ENCODE peak calls at places on chromosomes 5 and 9, in four cellular contexts. Y is adrenal gland, M is upper lobe of right lung, X is neural progenitor cell. H is an unnamed sample. For H3K9me3, the result is how much of the 10 kb centered on the place peaks cover.

GRCh38 chr9:121023064-121023463 is 27.0 kb downstream of the C5 start:
- DNase-seq in Y (no peak), M (no peak), X (no peak), H (no peak)

GRCh38 chr9:14189578-14189977 is 124.4 kb downstream of the NFIB start:
- DNase-seq in Y (no peak), M (no peak), X (no peak), H (no peak)

GRCh38 chr5:6825678-6826244 is 112.5 kb downstream of the TENT4A start:
- DNase-seq in Y (no peak), M (no peak), X (no peak), H (no peak)

GRCh38 chr9:127540664-127541041 is 71.4 kb upstream of the STXBP1 start:
- DNase-seq in Y (no peak), M (peak), X (peak), H (peak)

GRCh38 chr5:80569086-80569960 is 757 bp downstream of the ANKRD34B start:
- DNase-seq in Y (no peak), M (no peak), X (peak), H (no peak)

GRCh38 chr9:112836394-112836793 is 54.3 kb downstream of the SLC46A2 start:
- DNase-seq in Y (no peak), M (no peak), X (no peak), H (no peak)

GRCh38 chr5:140169410-140169809 is 5.6 kb upstream of the CYSTM1 start:
- DNase-seq in Y (peak), M (no peak), X (no peak), H (no peak)

GRCh38 chr5:126600631-126601511 is at the start of gene PHAX:
- DNase-seq in Y (peak), M (peak), X (peak), H (peak)

GRCh38 chr5:163565931-163566608 is 60.7 kb downstream of the MAT2B start:
- DNase-seq in Y (no peak), M (peak), X (peak), H (peak)

GRCh38 chr5:54825005-54825404 is 160.4 kb downstream of the ESM1 start:
- DNase-seq in Y (no peak), M (no peak), X (no peak), H (no peak)

GRCh38 chr5:74582853-74583252 is 57.7 kb downstream of the ENC1 start:
- DNase-seq in Y (no peak), M (no peak), X (no peak), H (no peak)

GRCh38 chr5:174727794-174728662 is 3.6 kb downstream of the MSX2 start:
- DNase-seq in Y (no peak), M (no peak), X (no peak), H (no peak)

GRCh38 chr5:143985832-143986485 is 174.0 kb downstream of the HMHB1 start:
- DNase-seq in Y (no peak), M (no peak), X (no peak), H (no peak)

GRCh38 chr5:10708189-10708944 is 52.7 kb downstream of the DAP start:
- DNase-seq in Y (no peak), M (no peak), X (no peak), H (no peak)

GRCh38 chr5:68171101-68171558 is 44.4 kb upstream of the PIK3R1 start:
- DNase-seq in Y (peak), M (no peak), X (peak), H (peak)

GRCh38 chr5:126462239-126463014 is 39.2 kb downstream of the GRAMD2B start:
- DNase-seq in Y (no peak), M (no peak), X (no peak), H (no peak)

GRCh38 chr5:150497274-150497988 is 10.5 kb upstream of the NDST1 start:
- DNase-seq in Y (peak), M (no peak), X (no peak), H (peak)

GRCh38 chr5:180251887-180252286 is 40.0 kb downstream of the MAPK9 start:
- DNase-seq in Y (no peak), M (no peak), X (no peak), H (no peak)
- H3K9me3 ChIP-seq in Y (half or more), M (half or more), X (under half), H (under half)

GRCh38 chr5:179079165-179079987 is 19.2 kb downstream of the ZNF354C start:
- DNase-seq in Y (no peak), M (no peak), X (no peak), H (no peak)
- H3K9me3 ChIP-seq in Y (half or more), M (half or more), X (half or more), H (under half)

DNA sequence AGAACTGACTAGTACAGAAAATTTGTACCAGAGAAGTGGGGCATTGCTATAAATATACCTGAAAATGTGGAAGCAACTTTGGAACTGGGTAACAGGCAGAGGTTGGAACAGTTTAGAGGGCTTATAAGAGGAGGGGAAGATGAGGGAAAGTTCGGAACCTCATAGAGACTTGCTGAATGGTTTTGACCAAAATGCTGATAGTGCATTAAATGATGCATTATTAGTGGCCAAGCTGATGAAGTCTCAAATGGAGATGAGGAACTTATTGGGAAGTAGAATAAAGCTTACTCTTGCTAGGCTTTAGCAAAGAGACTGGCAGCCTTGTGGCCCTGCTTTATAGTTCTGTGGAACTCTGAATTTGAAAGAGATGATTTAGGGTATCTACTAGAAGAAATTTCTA is 189.8 kb downstream of the FGF10 start:
- DNase-seq in Y (no peak), M (no peak), X (no peak), H (no peak)
- H3K9me3 ChIP-seq in Y (under half), M (under half), X (under half), H (under half)

GRCh38 chr9:138058181-138058580 is 180.6 kb downstream of the CACNA1B start:
- DNase-seq in Y (no peak), M (peak), X (no peak), H (no peak)
- H3K9me3 ChIP-seq in Y (under half), M (under half), X (under half), H (under half)

GRCh38 chr5:178535299-178536175 is 54.7 kb downstream of the COL23A1 start:
- DNase-seq in Y (peak), M (peak), X (no peak), H (no peak)
- H3K9me3 ChIP-seq in Y (under half), M (under half), X (under half), H (under half)

DNA sequence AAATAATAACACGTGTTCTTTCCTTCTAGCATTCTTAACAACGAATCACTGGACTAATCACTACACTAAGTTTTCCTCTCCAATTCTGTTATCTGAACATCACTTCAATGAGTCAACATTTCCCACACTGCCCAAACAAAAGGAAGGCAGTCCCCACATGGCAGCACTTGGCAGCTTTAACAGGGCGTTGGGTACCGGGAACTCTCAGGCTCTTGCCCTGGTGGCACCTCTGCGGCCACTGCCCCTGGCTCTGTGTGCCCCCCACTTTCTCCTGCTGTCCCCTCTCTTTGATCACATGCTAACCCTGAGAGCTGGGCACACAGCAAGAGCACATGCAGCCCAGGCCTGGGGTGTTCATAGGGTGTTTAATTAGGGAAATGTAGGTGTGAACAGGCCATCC is 15.7 kb downstream of the SLC6A3 start:
- DNase-seq in Y (no peak), M (peak), X (no peak), H (no peak)
- H3K9me3 ChIP-seq in Y (under half), M (under half), X (under half), H (under half)

H was measured in prostate gland.